ENCODE peak calls at places on chromosomes 4 and X, in eight cellular contexts. B is SK-N-SH, P is Calu3, R is ovary, J is AG09319, A is OCI-LY7, V is MM.1S, O is fibroblast of the aortic adventitia. D is an unnamed sample.
A peak's percentile ranks its signal among the peaks of the same experiment; 100 is the strongest.

GRCh38 chrX:29941292-29941691 is 274.1 kb upstream of the MAGEB2 start:
- DNase-seq in R (no peak), A (no peak), J (no peak), V (no peak), P (peak; percentile 4), B (no peak), O (peak; percentile 5), D (no peak)

GRCh38 chrX:38817004-38817703 is 15.9 kb downstream of the MID1IP1 start:
- DNase-seq in A (no peak), R (peak; percentile 71), O (peak; percentile 38), J (no peak), P (peak; percentile 13), B (no peak), V (no peak), D (no peak)

GRCh38 chrX:66632986-66633385 is 5.9 kb downstream of the EDA2R start:
- DNase-seq in A (no peak), O (peak; percentile 25), B (no peak), V (no peak), J (no peak), R (no peak), P (no peak), D (no peak)

GRCh38 chr4:4913628-4914027 is 54.2 kb downstream of the MSX1 start:
- DNase-seq in V (no peak), O (peak; percentile 15), A (no peak), B (no peak), J (no peak), R (no peak), P (no peak), D (no peak)

GRCh38 chrX:18983711-18984380 is at the start of gene PHKA2:
- DNase-seq in V (peak; percentile 43), P (peak; percentile 74), A (no peak), O (no peak), R (peak; percentile 33), J (no peak), B (peak; percentile 83), D (no peak)

GRCh38 chr4:6071959-6072720 is 53.9 kb upstream of the C4orf50 start:
- DNase-seq in J (no peak), V (no peak), B (peak; percentile 46), R (no peak), P (no peak), A (no peak), O (no peak), D (no peak)

GRCh38 chr4:735583-735982 is 30.0 kb downstream of the PCGF3 start:
- DNase-seq in R (no peak), J (no peak), V (no peak), B (no peak), O (no peak), P (no peak), A (no peak), D (no peak)

GRCh38 chrX:42248226-42248625 is 324.9 kb upstream of the CASK start:
- DNase-seq in P (no peak), V (no peak), J (no peak), O (no peak), A (no peak), B (no peak), R (no peak), D (no peak)

GRCh38 chr4:25862411-25863346 is at the start of gene SEL1L3:
- DNase-seq in A (peak; percentile 67), P (peak; percentile 75), O (no peak), V (peak; percentile 56), R (peak; percentile 20), J (no peak), B (peak; percentile 84), D (no peak)

GRCh38 chr4:185559913-185560281 is 24.6 kb upstream of the PDLIM3 start:
- DNase-seq in V (no peak), B (no peak), A (no peak), J (no peak), O (peak; percentile 27), R (no peak), P (peak; percentile 59), D (peak; percentile 17)

GRCh38 chrX:32087663-32088062 is 1015.8 kb upstream of the FTHL17 start:
- DNase-seq in B (no peak), R (no peak), P (no peak), O (no peak), A (no peak), V (no peak), J (no peak), D (no peak)

GRCh38 chr4:147772459-147772969 is 40.6 kb downstream of the ARHGAP10 start:
- DNase-seq in V (no peak), J (no peak), R (no peak), B (no peak), P (no peak), O (peak; percentile 90), A (no peak), D (no peak)

GRCh38 chrX:18360867-18361266 is 6.4 kb upstream of the SCML2 start:
- DNase-seq in V (no peak), O (no peak), P (no peak), A (no peak), R (no peak), B (no peak), J (no peak), D (no peak)

GRCh38 chr4:72077346-72077745 is 45.5 kb downstream of the NPFFR2 start:
- DNase-seq in R (no peak), V (no peak), B (no peak), O (no peak), A (no peak), J (no peak), P (no peak), D (no peak)

GRCh38 chr4:26525751-26526150 is 35.5 kb upstream of the CCKAR start:
- DNase-seq in P (no peak), R (no peak), O (no peak), J (no peak), A (no peak), V (no peak), B (no peak), D (no peak)

GRCh38 chr4:21469438-21470032 is 479.0 kb downstream of the KCNIP4 start:
- DNase-seq in J (no peak), O (peak; percentile 13), B (peak; percentile 20), V (peak; percentile 9), P (no peak), R (no peak), A (peak; percentile 4), D (no peak)

GRCh38 chr4:75800972-75801371 is 76.6 kb downstream of the USO1 start:
- DNase-seq in O (peak; percentile 16), R (no peak), P (no peak), J (no peak), B (no peak), V (no peak), A (no peak), D (no peak)

GRCh38 chr4:140251566-140251965 is 97.6 kb upstream of the MAML3 start:
- DNase-seq in J (no peak), R (no peak), V (no peak), A (no peak), P (no peak), O (no peak), B (no peak), D (no peak)

GRCh38 chr4:173119818-173120217 is 48.8 kb upstream of the GALNT7 start:
- DNase-seq in R (no peak), J (no peak), P (no peak), V (no peak), O (no peak), B (no peak), A (no peak), D (no peak)

GRCh38 chr4:5958199-5958735 is 60.0 kb downstream of the C4orf50 start:
- DNase-seq in P (no peak), A (no peak), O (no peak), J (no peak), R (no peak), B (no peak), V (no peak), D (no peak)

GRCh38 chrX:118644378-118644777 is 83.0 kb upstream of the IL13RA1 start:
- DNase-seq in J (no peak), B (peak; percentile 9), R (no peak), A (peak; percentile 3), O (peak; percentile 40), P (peak; percentile 15), V (no peak), D (peak; percentile 2)

GRCh38 chr4:15913631-15913970 is 24.9 kb downstream of the FGFBP1 start:
- DNase-seq in R (no peak), V (no peak), B (no peak), A (no peak), J (peak; percentile 53), P (peak; percentile 35), O (peak; percentile 95), D (no peak)

GRCh38 chr4:4182835-4183568 is 43.7 kb downstream of the OTOP1 start:
- DNase-seq in A (peak; percentile 58), V (peak; percentile 48), P (peak; percentile 40), B (peak; percentile 21), R (no peak), O (peak; percentile 4), J (no peak), D (peak; percentile 30)

GRCh38 chr4:52658671-52659015 is 458 bp downstream of the USP46 start:
- DNase-seq in J (no peak), A (peak; percentile 39), V (no peak), P (peak; percentile 4), O (no peak), B (peak; percentile 79), R (peak; percentile 15), D (peak; percentile 30)

GRCh38 chr4:26463386-26463785 is 26.9 kb downstream of the CCKAR start:
- DNase-seq in B (no peak), V (no peak), A (no peak), P (no peak), J (no peak), R (no peak), O (no peak), D (no peak)

GRCh38 chrX:115689931-115690330 is 129.0 kb downstream of the PLS3 start:
- DNase-seq in R (no peak), O (peak; percentile 67), A (no peak), J (no peak), P (no peak), B (no peak), V (no peak), D (no peak)

GRCh38 chr4:150283689-150284088 is 205.4 kb downstream of the DCLK2 start:
- DNase-seq in J (peak; percentile 92), O (peak; percentile 95), B (peak; percentile 30), R (no peak), V (no peak), A (no peak), P (no peak), D (no peak)

GRCh38 chr4:6900956-6901355 is 8.7 kb upstream of the TBC1D14 start:
- DNase-seq in R (no peak), V (no peak), O (no peak), B (no peak), P (no peak), J (no peak), A (no peak), D (no peak)

GRCh38 chrX:151973262-151973661 is 1.2 kb downstream of the GABRE start:
- DNase-seq in V (no peak), B (no peak), J (no peak), O (peak; percentile 31), P (no peak), A (no peak), R (no peak), D (no peak)